ENCODE peak calls at places on chromosomes 6 and 20, in four cellular contexts. C is heart right ventricle, A is right lobe of liver, J is pancreas. Z is an unnamed sample.

GRCh38 chr6:98787401-98787800 is 47.0 kb upstream of the POU3F2 start:
- DNase-seq in C (no peak), J (no peak), A (no peak), Z (no peak)

GRCh38 chr6:28816339-28816908 is 107.4 kb downstream of the TRIM27 start:
- DNase-seq in A (no peak), C (no peak), J (no peak), Z (no peak)

GRCh38 chr6:33213989-33214335 is 5.7 kb downstream of the RING1 start:
- DNase-seq in C (no peak), J (no peak), A (no peak), Z (no peak)

GRCh38 chr6:25193147-25193864 is 85.9 kb upstream of the CARMIL1 start:
- DNase-seq in A (no peak), C (no peak), J (no peak), Z (peak)

GRCh38 chr20:56870271-56870670 is 241.2 kb downstream of the TFAP2C start:
- DNase-seq in C (no peak), J (no peak), A (no peak), Z (no peak)

GRCh38 chr20:2817891-2818595 is 1.9 kb downstream of the TMEM239 start:
- DNase-seq in J (no peak), C (peak), A (no peak), Z (peak)

GRCh38 chr20:64043768-64044167 is 5.7 kb downstream of the SOX18 start:
- DNase-seq in J (no peak), A (no peak), C (no peak), Z (no peak)

GRCh38 chr6:110116258-110116657 is 63.2 kb downstream of the WASF1 start:
- DNase-seq in J (peak), C (no peak), A (no peak), Z (no peak)

GRCh38 chr6:41732601-41733348 is 2.6 kb downstream of the TFEB start:
- DNase-seq in C (no peak), A (no peak), J (no peak), Z (no peak)

GRCh38 chr20:31570735-31571617 is 34.1 kb upstream of the ID1 start:
- DNase-seq in A (no peak), C (no peak), J (no peak), Z (no peak)

GRCh38 chr20:39264506-39265172 is 302.5 kb downstream of the DHX35 start:
- DNase-seq in J (peak), C (peak), A (no peak), Z (no peak)

GRCh38 chr6:43714311-43715055 is 26.9 kb upstream of the MRPS18A start:
- DNase-seq in C (peak), A (no peak), J (no peak), Z (peak)

GRCh38 chr6:76552268-76552667 is 479.8 kb upstream of the IMPG1 start:
- DNase-seq in A (no peak), C (no peak), J (no peak), Z (no peak)

GRCh38 chr6:9252784-9253183 is 817.4 kb upstream of the SLC35B3 start:
- DNase-seq in C (no peak), A (no peak), J (no peak), Z (no peak)

GRCh38 chr6:111306104-111306888 is 176.7 kb downstream of the REV3L start:
- DNase-seq in A (no peak), C (no peak), J (no peak), Z (no peak)

GRCh38 chr6:37308084-37308817 is 45.5 kb upstream of the RNF8 start:
- DNase-seq in J (no peak), C (no peak), A (no peak), Z (no peak)

GRCh38 chr20:51497542-51498467 is 44.7 kb downstream of the NFATC2 start:
- DNase-seq in C (no peak), J (no peak), A (no peak), Z (peak)

DNA sequence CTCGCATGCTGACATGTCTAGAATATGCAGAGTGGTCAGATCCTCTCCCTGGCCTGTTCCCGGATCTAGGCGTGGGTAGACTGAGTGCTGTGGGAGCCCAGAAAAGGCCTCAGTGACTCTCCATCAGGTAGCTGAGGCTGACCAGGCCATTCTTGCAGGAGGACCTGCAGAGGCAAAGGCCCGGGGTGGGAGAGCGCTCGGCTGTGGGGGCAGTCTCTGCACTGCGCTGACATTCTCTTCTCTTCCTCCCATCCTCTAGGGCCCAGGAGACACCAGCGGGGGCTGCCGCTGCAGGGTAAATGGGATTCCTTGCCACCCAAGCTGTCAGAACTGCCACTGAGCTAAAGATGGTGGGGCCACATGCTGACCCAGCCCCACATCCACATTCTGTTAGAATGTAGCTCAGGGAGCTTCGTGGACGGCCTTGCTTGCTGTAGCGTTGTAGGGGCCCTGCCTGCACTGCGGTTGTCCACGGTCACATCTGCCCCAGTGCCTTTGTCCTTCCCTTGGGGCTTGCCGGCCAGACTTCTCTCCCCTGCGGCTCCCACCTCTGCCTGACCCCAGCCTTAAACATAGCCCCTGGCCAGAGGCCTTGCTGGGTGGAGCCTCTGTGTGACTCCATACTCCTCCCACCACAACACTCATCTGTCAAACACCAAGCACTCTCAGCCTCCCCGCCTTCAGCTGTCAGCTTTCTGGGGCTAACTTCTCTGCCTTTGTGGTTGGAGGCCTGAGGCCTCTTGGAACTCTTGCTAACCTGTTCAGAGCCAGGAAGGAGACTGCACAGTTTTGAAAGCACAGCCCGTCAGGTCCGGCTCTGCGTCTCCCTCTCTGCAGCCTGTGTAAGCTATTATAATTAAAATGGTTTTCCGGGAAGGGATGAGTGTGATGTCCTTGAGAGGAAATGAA is 22.2 kb downstream of the RBCK1 start:
- DNase-seq in A (no peak), J (no peak), C (no peak), Z (no peak)
- H3K27ac ChIP-seq in A (no peak), J (no peak), C (no peak), Z (no peak)

GRCh38 chr20:38179846-38180245 is 14.8 kb upstream of the TGM2 start:
- DNase-seq in C (no peak), A (no peak), J (no peak), Z (no peak)

GRCh38 chr20:38180781-38181180 is 15.7 kb upstream of the TGM2 start:
- DNase-seq in C (no peak), J (no peak), A (no peak), Z (no peak)

GRCh38 chr20:38181207-38181693 is 16.2 kb upstream of the TGM2 start:
- DNase-seq in C (no peak), A (no peak), J (no peak), Z (no peak)

GRCh38 chr20:38184098-38184497 is 19.0 kb upstream of the TGM2 start:
- DNase-seq in C (no peak), A (no peak), J (no peak), Z (no peak)

GRCh38 chr20:38181971-38182370 is 16.9 kb upstream of the TGM2 start:
- DNase-seq in C (no peak), A (no peak), J (no peak), Z (no peak)
- H3K27ac ChIP-seq in C (no peak), A (no peak), J (no peak), Z (no peak)

GRCh38 chr20:48657426-48658197 is 170.2 kb downstream of the PREX1 start:
- DNase-seq in A (no peak), J (peak), C (no peak), Z (peak)
- H3K27ac ChIP-seq in A (no peak), J (no peak), C (no peak), Z (no peak)

DNA sequence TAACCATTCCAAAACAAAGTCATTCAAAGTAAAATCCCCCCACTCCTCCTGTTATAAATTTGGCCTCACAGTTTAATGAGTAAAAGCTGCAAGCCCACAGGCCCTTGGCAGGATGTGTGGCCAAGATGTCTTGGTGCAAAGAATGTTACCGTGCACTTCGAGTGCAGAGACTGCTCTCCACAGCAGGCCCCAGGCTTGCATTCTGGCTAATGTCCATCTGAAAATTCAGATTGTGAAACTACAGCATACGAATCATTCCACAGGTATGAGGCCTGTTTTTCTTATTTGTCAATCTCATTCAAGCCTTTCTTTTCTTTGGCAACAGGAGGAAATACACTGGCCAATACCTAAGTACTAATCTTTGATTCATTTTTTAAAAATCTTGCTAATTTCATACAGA is 7.1 kb downstream of the RPS6KA2 start:
- DNase-seq in A (no peak), C (no peak), J (no peak), Z (peak)
- H3K27ac ChIP-seq in A (no peak), C (peak), J (peak), Z (peak)

GRCh38 chr6:46407785-46408530 is 83.3 kb downstream of the RCAN2 start:
- DNase-seq in C (no peak), A (no peak), J (no peak), Z (no peak)

GRCh38 chr6:46410330-46410953 is 80.8 kb downstream of the RCAN2 start:
- DNase-seq in J (peak), C (no peak), A (no peak), Z (no peak)

GRCh38 chr6:46412662-46413061 is 78.6 kb downstream of the RCAN2 start:
- DNase-seq in J (no peak), C (no peak), A (no peak), Z (no peak)

GRCh38 chr6:46411798-46412197 is 79.5 kb downstream of the RCAN2 start:
- DNase-seq in A (no peak), C (no peak), J (no peak), Z (no peak)

GRCh38 chr6:46407246-46407645 is 84.0 kb downstream of the RCAN2 start:
- DNase-seq in A (no peak), J (no peak), C (no peak), Z (no peak)
- H3K27ac ChIP-seq in A (no peak), J (no peak), C (peak), Z (peak)

DNA sequence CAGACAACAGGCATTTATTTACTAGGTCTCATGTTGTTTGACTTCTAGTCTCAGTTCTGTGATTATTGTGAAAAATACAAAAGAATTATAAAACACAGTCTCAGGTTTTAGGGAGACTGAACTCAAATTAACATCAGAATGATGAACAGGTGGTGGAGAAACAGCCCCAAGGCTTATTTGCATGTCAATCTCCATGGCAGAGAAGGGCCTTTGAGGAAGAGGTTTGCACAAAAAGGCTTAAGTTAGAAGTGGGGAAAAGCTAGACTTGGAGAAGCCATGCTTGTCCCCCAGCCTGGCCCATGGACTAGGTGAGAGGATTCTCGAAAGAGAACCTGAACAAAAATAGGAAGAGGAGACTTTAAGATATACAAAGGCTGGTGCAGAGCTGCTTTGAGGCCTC is 183.3 kb downstream of the EDN1 start:
- DNase-seq in A (no peak), C (no peak), J (no peak), Z (no peak)
- H3K27ac ChIP-seq in A (no peak), C (no peak), J (no peak), Z (no peak)

DNA sequence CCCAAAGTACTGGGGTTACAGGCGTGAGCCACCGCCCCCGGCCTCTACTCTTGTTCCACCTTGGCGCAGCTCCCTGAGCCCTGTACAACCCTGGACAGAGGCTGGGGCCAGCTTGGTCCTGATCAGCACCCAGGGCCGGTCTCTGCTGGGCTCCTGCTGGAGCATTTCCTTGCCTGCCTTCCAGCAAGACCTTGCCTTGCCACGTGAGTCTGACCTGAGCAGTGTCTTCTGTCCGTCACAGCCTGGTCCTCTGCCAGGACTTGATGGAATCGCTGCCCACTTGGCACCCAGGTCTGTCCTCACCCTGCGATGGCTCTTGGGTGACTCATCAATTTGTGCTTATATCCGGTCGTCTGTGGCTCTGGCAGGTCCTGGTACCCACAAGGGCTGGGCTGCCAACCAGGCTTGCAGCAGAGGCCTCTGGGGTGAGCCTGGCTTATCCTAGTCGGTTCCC is 10.0 kb upstream of the SULF2 start:
- DNase-seq in J (no peak), C (peak), A (peak), Z (peak)
- H3K27ac ChIP-seq in J (no peak), C (no peak), A (no peak), Z (no peak)

DNA sequence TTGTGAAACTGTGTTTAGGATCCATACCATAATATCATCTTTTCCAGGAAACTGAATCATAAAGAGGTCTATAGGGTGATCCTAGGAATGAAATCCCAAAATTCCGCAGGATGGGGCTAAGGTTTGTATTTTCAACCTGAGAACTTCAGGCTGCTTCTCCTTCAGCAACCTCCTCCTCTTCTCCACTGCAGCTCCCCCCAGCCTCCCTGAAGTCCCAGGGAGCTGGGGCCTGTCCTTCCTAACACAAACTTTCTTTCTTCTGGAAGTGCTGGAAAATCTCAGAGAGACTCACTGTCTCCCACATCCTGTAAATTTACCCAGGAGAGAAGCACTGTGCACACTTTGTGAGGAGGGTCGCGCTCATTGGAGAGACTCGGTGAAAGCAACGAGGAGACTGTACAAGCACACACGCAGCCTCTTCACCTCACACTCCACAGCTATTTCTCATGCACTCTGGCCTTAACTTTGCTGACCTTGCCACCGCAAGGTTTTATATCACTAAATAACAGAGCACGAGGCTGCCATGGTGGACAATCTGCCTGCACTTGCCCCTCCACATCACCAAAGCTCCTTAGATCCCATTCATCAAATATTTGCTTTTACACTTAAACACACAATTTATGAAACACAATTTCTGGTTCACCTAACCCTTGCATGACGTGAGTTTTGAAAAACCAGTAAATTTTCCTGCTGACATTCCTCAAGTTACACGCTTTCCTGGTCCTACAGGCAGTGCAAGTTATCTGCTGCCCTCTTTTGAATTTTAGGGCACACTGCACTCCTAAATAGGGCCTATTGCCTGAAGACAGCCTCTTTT is 14.3 kb downstream of the ID4 start:
- DNase-seq in J (peak), A (no peak), C (no peak), Z (peak)
- H3K27ac ChIP-seq in J (peak), A (no peak), C (no peak), Z (no peak)

Z was measured in heart left ventricle.